ENCODE peak calls at places on chromosome 16, in five cellular contexts. T is adrenal gland, R is GM10248, Z is substantia nigra, D is memory B cell. A is an unnamed sample.
A peak's percentile ranks its signal among the peaks of the same experiment; 100 is the strongest.

GRCh38 chr16:31093132-31093703 is 1.4 kb downstream of the VKORC1 start:
- DNase-seq in T (no peak), R (no peak), Z (peak; percentile 37), D (no peak), A (no peak)

GRCh38 chr16:67236551-67237395 is 9.8 kb downstream of the TMEM208 start:
- DNase-seq in T (peak; percentile 61), R (peak; percentile 79), Z (no peak), D (peak; percentile 56), A (peak; percentile 51)

GRCh38 chr16:88657371-88657770 is 5.5 kb downstream of the MVD start:
- DNase-seq in T (no peak), R (no peak), Z (no peak), D (no peak), A (no peak)

GRCh38 chr16:890217-890616 is 80.6 kb downstream of the LMF1 start:
- DNase-seq in T (no peak), R (no peak), Z (no peak), D (no peak), A (no peak)

GRCh38 chr16:29821663-29822115 is 1.4 kb downstream of the MVP start:
- DNase-seq in T (peak; percentile 62), R (no peak), Z (no peak), D (no peak), A (no peak)

GRCh38 chr16:84136331-84137125 is 8.4 kb downstream of the HSDL1 start:
- DNase-seq in T (no peak), R (no peak), Z (no peak), D (no peak), A (no peak)

GRCh38 chr16:46648656-46649055 is 27.5 kb upstream of the SHCBP1 start:
- DNase-seq in T (no peak), R (no peak), Z (no peak), D (no peak), A (no peak)

GRCh38 chr16:10594312-10594950 is 14.0 kb upstream of the EMP2 start:
- DNase-seq in T (peak; percentile 17), R (no peak), Z (no peak), D (no peak), A (peak; percentile 46)

GRCh38 chr16:49876716-49877129 is 20.8 kb upstream of the ZNF423 start:
- DNase-seq in T (peak; percentile 60), R (peak; percentile 81), Z (no peak), D (no peak), A (no peak)

GRCh38 chr16:54347961-54348360 is 61.4 kb upstream of the IRX3 start:
- DNase-seq in T (no peak), R (no peak), Z (no peak), D (no peak), A (no peak)